ENCODE peak calls at places on chromosomes 6 and 20, in four cellular contexts. R is body of pancreas, K is psoas muscle, Z is lower lobe of right lung. E is an unnamed sample. For H3K9me3, the result is how much of the 10 kb centered on the place peaks cover.

GRCh38 chr6:83378621-83379388 is 52.0 kb downstream of the ME1 start:
- DNase-seq in R (no peak), K (no peak), Z (no peak), E (no peak)

GRCh38 chr20:4973330-4974097 is 27.8 kb downstream of the SLC23A2 start:
- DNase-seq in R (peak), K (peak), Z (peak), E (no peak)

GRCh38 chr6:15255481-15256414 is 9.9 kb downstream of the JARID2 start:
- DNase-seq in R (no peak), K (no peak), Z (no peak), E (no peak)

GRCh38 chr20:32028647-32029372 is 18.6 kb downstream of the CCM2L start:
- DNase-seq in R (peak), K (no peak), Z (no peak), E (no peak)

GRCh38 chr6:112010328-112010727 is 43.6 kb upstream of the CCN6 start:
- DNase-seq in R (no peak), K (no peak), Z (no peak), E (no peak)

GRCh38 chr20:32792316-32792715 is 27.4 kb upstream of the MAPRE1 start:
- DNase-seq in R (no peak), K (peak), Z (no peak), E (peak)

GRCh38 chr6:105898286-105898685 is 187.8 kb upstream of the PRDM1 start:
- DNase-seq in R (no peak), K (no peak), Z (no peak), E (no peak)

GRCh38 chr20:478949-479429 is 16.7 kb upstream of the TBC1D20 start:
- DNase-seq in R (no peak), K (no peak), Z (no peak), E (no peak)

GRCh38 chr6:90319979-90320667 is 23.5 kb upstream of the BACH2 start:
- DNase-seq in R (no peak), K (no peak), Z (no peak), E (no peak)

GRCh38 chr6:34295721-34296120 is 46.9 kb upstream of the SMIM29 start:
- DNase-seq in R (no peak), K (no peak), Z (no peak), E (no peak)

GRCh38 chr6:145547596-145548325 is 187.6 kb downstream of the EPM2A start:
- DNase-seq in R (no peak), K (no peak), Z (no peak), E (no peak)

GRCh38 chr6:52407467-52407866 is 12.7 kb upstream of the EFHC1 start:
- DNase-seq in R (peak), K (no peak), Z (no peak), E (no peak)

GRCh38 chr20:62011938-62012534 is 53.6 kb downstream of the TAF4 start:
- DNase-seq in R (no peak), K (no peak), Z (no peak), E (no peak)

GRCh38 chr6:18261877-18262276 is 2.5 kb downstream of the DEK start:
- DNase-seq in R (no peak), K (no peak), Z (no peak), E (no peak)

GRCh38 chr6:95693108-95693507 is 115.8 kb downstream of the MANEA start:
- DNase-seq in R (no peak), K (no peak), Z (no peak), E (no peak)

GRCh38 chr20:63212792-63213191 is 3.1 kb downstream of the YTHDF1 start:
- DNase-seq in R (no peak), K (no peak), Z (no peak), E (no peak)

GRCh38 chr6:134419717-134420116 is 101.8 kb upstream of the SGK1 start:
- DNase-seq in R (no peak), K (no peak), Z (no peak), E (no peak)

GRCh38 chr20:2156224-2156623 is 54.6 kb downstream of the STK35 start:
- DNase-seq in R (no peak), K (no peak), Z (no peak), E (no peak)

GRCh38 chr6:115681978-115682775 is 378.5 kb downstream of the FRK start:
- DNase-seq in R (no peak), K (no peak), Z (no peak), E (no peak)

GRCh38 chr6:82904860-82905259 is 160.8 kb downstream of the UBE3D start:
- DNase-seq in R (no peak), K (no peak), Z (no peak), E (no peak)

GRCh38 chr6:52176550-52176949 is 9.6 kb upstream of the IL17A start:
- DNase-seq in R (no peak), K (no peak), Z (no peak), E (no peak)

GRCh38 chr20:47133809-47134456 is 222.6 kb downstream of the ZMYND8 start:
- DNase-seq in R (no peak), K (peak), Z (no peak), E (no peak)

GRCh38 chr6:34414999-34415858 is 10.6 kb downstream of the RPS10 start:
- DNase-seq in R (peak), K (no peak), Z (no peak), E (no peak)

GRCh38 chr6:51153109-51153508 is 334.4 kb downstream of the TFAP2B start:
- DNase-seq in R (no peak), K (no peak), Z (no peak), E (no peak)

GRCh38 chr20:38109657-38110524 is 55.2 kb downstream of the TGM2 start:
- DNase-seq in R (peak), K (peak), Z (no peak), E (no peak)

GRCh38 chr20:60199866-60200265 is 241.6 kb downstream of the CDH26 start:
- DNase-seq in R (no peak), K (no peak), Z (no peak), E (no peak)

GRCh38 chr6:112563368-112563767 is 216.2 kb downstream of the RFPL4B start:
- DNase-seq in R (no peak), K (no peak), Z (no peak), E (no peak)

GRCh38 chr20:59435496-59435895 is 135.1 kb downstream of the EDN3 start:
- DNase-seq in R (peak), K (no peak), Z (no peak), E (no peak)

GRCh38 chr6:38681850-38682249 is 21.1 kb downstream of the GLO1 start:
- DNase-seq in R (no peak), K (no peak), Z (no peak), E (no peak)

GRCh38 chr6:29553268-29554057 is 6.1 kb downstream of the UBD start:
- DNase-seq in R (peak), K (peak), Z (peak), E (no peak)

GRCh38 chr20:25285091-25285647 is 37.3 kb downstream of the PYGB start:
- DNase-seq in R (peak), K (peak), Z (peak), E (no peak)

GRCh38 chr6:139135578-139136545 is 982 bp downstream of the HECA start:
- DNase-seq in R (peak), K (peak), Z (peak), E (peak)

GRCh38 chr6:36330366-36330765 is 6.3 kb downstream of the BNIP5 start:
- DNase-seq in R (no peak), K (no peak), Z (no peak), E (no peak)
- H3K9me3 ChIP-seq in R (under half), K (under half), Z (under half), E (under half)

DNA sequence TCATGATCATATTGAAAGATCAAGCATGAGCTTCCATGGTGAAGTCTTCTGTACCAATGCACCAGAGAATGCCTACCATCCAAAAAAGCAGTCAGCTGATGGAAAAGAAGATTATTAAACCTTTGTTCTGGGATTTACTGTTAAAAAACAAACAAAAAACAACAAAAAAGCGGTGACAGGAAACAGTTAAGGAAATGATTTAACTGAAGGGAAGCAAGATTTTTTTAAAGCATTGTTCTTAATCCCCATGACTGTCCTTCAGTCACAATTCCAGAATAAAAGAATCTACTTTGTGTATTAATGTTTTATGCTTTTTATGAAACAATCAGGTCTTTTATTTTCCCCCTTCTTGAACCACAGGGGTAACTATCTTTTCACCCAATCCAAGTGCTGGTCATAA is 23.9 kb downstream of the FAM162B start:
- DNase-seq in R (no peak), K (no peak), Z (no peak), E (no peak)
- H3K9me3 ChIP-seq in R (under half), K (under half), Z (under half), E (under half)

GRCh38 chr20:11671015-11671511 is 246.6 kb upstream of the BTBD3 start:
- DNase-seq in R (no peak), K (no peak), Z (no peak), E (no peak)

GRCh38 chr20:11677445-11678235 is 240.1 kb upstream of the BTBD3 start:
- DNase-seq in R (no peak), K (no peak), Z (no peak), E (no peak)

GRCh38 chr20:11676618-11677289 is 240.9 kb upstream of the BTBD3 start:
- DNase-seq in R (peak), K (peak), Z (no peak), E (no peak)

GRCh38 chr20:11675920-11676617 is 241.6 kb upstream of the BTBD3 start:
- DNase-seq in R (no peak), K (no peak), Z (no peak), E (no peak)

DNA sequence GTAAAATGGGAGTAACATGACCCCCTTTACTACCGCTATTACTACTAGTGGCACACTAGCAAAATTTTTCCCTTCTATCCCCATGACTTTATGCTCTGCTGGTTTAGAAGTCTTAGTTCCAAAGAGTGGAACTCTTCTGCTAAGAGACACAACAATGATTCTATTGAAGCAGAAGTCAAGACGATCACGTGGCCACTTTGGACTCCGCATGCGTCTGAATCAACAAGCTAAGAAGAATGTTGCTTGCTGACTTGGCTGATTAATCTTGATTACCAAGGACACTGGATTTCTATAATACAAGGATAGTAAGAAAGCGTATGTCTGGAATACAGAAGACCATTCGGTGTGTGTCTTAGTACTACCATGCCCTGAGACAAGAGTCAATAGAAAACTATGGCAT is 244.7 kb upstream of the BTBD3 start:
- DNase-seq in R (no peak), K (no peak), Z (no peak), E (no peak)
- H3K9me3 ChIP-seq in R (under half), K (under half), Z (under half), E (under half)

GRCh38 chr6:28243946-28244345 is 8.1 kb downstream of the ZKSCAN4 start:
- DNase-seq in R (no peak), K (no peak), Z (no peak), E (no peak)
- H3K9me3 ChIP-seq in R (under half), K (under half), Z (under half), E (under half)

GRCh38 chr6:167687035-167687720 is 139.5 kb upstream of the AFDN start:
- DNase-seq in R (no peak), K (no peak), Z (no peak), E (no peak)
- H3K9me3 ChIP-seq in R (under half), K (under half), Z (under half), E (under half)

DNA sequence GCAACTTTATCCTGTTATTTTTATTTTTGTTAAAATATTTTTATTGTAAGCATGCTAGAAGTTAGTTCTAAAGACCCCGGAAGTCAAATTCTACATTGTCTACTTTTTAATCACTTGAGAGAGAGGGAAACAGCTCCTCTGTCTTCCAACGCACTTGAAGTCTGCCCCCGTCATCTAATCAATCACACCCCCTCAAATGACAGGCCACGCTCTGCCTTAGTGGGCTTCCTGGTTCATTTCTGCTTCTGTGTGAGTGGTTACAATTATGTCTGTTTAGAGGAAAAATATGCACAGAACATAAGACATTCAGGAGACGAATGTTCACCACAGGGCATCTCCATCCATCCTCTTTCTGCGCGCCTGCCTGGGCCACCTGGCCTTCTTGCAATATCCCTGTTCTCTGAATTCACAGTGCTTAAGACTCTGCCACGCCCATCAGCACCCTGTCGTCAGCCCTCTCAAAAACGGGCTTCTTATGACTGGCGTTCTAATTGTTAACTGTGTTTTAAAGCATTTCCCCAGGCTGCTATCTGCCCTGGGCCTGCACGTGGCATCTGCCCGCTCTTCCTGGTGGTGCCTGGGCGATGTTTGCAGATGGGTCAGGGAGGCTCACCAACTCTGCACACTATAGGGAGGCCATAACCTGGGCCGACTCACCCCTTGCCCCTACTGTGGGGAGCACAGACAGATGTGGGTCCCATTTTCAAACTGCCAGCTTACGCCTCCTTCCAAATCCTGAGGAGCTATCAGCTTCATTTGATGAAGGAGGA is 15.4 kb downstream of the DACT2 start:
- DNase-seq in R (no peak), K (no peak), Z (no peak), E (no peak)
- H3K9me3 ChIP-seq in R (under half), K (under half), Z (under half), E (under half)

E was measured in T-helper 17 cell.